ENCODE peak calls at places on chromosome 14, in five cellular contexts. F, D, O, V and P are unnamed samples.
A peak's percentile ranks its signal among the peaks of the same experiment; 100 is the strongest.

GRCh38 chr14:53564870-53565269 is 391.8 kb downstream of the BMP4 start:
- DNase-seq in F (no peak), D (no peak), O (no peak), V (no peak), P (no peak)

GRCh38 chr14:101518611-101519048 is 42.7 kb upstream of the DIO3 start:
- DNase-seq in F (peak; percentile 87), D (no peak), O (no peak), V (no peak), P (no peak)

GRCh38 chr14:64760916-64761315 is 56.7 kb downstream of the PLEKHG3 start:
- DNase-seq in F (no peak), D (no peak), O (no peak), V (no peak), P (no peak)

GRCh38 chr14:96151242-96151641 is 53.4 kb upstream of the BDKRB2 start:
- DNase-seq in F (no peak), D (no peak), O (no peak), V (no peak), P (peak; percentile 30)

GRCh38 chr14:37024166-37024565 is 148.2 kb downstream of the SLC25A21 start:
- DNase-seq in F (no peak), D (no peak), O (no peak), V (no peak), P (no peak)

GRCh38 chr14:83425138-83425537 is 1891.5 kb upstream of the SEL1L start:
- DNase-seq in F (no peak), D (no peak), O (no peak), V (no peak), P (no peak)

GRCh38 chr14:95739356-95739755 is 25.4 kb upstream of the TCL1A start:
- DNase-seq in F (no peak), D (no peak), O (no peak), V (no peak), P (no peak)

GRCh38 chr14:29580763-29581162 is 346.9 kb downstream of the PRKD1 start:
- DNase-seq in F (no peak), D (no peak), O (no peak), V (no peak), P (no peak)

GRCh38 chr14:20873370-20874177 is 17.6 kb upstream of the RNASE3 start:
- DNase-seq in F (peak; percentile 87), D (peak; percentile 85), O (peak; percentile 78), V (peak; percentile 23), P (peak; percentile 97)

DNA sequence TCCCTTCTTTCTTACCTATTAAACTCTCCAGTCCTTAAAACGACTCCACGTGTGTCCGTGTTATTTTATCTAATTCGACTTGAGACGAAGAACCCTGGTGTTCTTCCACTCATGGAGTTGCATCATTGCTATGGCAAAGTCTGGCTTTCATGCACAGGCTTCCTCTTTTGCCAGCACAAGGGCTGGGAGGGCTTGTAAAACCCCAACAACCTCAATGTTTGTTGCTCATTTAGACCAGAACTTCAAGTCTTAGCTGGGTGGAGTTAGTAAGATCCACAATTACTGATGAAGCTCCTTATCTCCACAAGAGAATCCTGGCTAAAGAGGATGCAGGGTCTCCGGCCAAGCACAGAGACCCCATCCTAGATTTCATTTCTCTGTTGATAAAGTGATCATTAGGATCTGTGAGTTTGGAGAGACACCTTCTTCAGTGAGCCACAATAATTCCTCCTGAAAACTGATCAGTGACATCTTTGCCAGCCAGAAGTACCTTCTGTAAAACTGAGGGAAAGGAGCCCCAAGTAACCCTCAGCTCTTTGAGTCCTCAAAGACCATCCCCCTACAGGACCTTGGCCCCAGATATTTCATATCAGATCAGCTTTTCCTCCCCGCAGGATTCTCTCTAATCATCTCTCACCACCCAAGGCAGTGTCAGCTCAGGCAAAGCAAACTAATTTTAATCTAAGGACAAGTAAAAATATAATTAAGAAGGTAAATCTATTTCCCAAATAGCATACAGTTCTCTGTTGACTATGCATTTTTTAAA is 514.6 kb downstream of the FUT8 start:
- DNase-seq in F (no peak), D (no peak), O (no peak), V (no peak), P (no peak)
- H3K27ac ChIP-seq in F (no peak overlapping the region), D (no peak overlapping the region), O (no peak overlapping the region), V (no peak overlapping the region), P (no peak overlapping the region)

GRCh38 chr14:103526247-103526913 is 2.6 kb upstream of the TRMT61A start:
- DNase-seq in F (no peak), D (no peak), O (no peak), V (no peak), P (no peak)

GRCh38 chr14:103522649-103523582 is at the start of gene CKB:
- DNase-seq in F (peak; percentile 72), D (peak; percentile 79), O (peak; percentile 88), V (peak; percentile 95), P (peak; percentile 88)

GRCh38 chr14:103523583-103523969 is 946 bp upstream of the CKB start:
- DNase-seq in F (no peak), D (no peak), O (no peak), V (no peak), P (no peak)

GRCh38 chr14:103522028-103522581 is 525 bp downstream of the CKB start:
- DNase-seq in F (peak; percentile 49), D (no peak), O (peak; percentile 61), V (peak; percentile 91), P (peak; percentile 75)

DNA sequence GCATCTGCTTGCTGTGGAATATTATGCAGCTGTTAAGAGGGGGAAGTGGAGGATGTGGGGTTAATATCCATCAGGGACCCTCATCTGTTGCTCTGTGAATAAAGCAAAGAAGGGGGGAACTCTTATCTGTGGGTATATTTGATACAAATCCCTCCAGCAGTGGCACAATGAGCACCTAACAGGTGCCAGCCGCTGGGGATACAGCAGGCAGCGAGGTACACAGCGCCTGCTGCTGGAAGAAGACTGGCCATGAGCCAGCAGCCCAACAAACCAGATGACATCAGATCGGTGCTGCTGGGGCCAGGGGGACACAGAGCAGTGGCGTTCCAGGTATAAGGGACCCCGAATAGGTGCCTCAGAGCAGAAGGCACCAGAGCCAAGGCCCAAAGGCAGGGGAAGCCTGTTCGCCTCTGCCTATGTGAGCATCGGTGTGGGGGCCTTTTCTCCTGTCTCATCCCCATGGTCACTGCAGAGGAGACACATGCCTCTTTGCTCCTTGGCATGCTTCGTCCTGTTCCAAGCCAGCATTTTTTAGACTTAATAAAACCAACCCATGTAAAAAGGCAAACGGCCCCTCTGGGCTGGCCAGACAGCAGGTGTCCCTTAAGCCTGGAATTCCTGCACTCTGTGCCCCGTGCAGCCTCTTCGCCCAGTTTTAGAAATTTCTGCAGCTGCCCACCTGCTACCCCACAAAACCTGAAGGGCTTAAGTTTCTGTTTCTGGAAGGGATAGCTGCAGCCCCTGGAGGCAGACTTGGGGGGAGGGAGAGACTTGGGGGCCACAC is 1.6 kb upstream of the CKB start:
- DNase-seq in F (peak; percentile 44), D (no peak), O (no peak), V (no peak), P (no peak)
- H3K4me1 ChIP-seq in F (peaks cover 88% of the 10 kb centered on the region), D (peaks cover 87% of the 10 kb centered on the region), O (peaks cover 14% of the 10 kb centered on the region), V (peaks cover 9% of the 10 kb centered on the region), P (peaks cover 33% of the 10 kb centered on the region)

DNA sequence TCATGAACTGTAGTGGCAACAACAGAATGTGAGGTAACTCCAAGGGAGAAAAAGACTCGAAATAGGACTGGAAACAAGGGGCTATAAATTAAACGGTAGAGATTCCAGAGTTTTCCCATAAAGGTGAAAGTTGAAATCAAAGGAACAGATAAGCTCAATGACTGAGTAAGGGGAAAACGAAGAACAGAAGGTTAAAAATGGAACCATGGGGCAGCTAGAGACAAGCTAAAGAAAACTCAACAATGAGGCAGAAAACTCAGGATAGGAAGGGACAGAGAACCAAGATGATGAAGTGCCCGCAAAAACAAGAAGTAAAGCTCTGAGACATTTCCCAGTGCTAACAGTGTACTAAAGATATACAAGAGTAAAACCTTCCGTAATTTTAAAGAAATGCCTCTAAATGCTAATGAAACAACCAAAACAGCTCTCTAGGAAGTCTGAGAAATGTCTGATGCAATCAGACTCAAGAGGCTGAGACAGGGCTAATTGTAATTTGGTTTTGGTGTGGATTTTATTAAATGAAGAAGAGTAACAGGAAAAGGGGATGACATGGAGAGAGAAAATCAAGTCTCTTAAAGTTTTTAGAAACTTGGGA is 69.9 kb downstream of the PPP2R5E start:
- DNase-seq in F (no peak), D (no peak), O (no peak), V (no peak), P (no peak)
- H3K27ac ChIP-seq in F (no peak overlapping the region), D (no peak overlapping the region), O (peak overlapping the region; percentile 38), V (no peak overlapping the region), P (no peak overlapping the region)

DNA sequence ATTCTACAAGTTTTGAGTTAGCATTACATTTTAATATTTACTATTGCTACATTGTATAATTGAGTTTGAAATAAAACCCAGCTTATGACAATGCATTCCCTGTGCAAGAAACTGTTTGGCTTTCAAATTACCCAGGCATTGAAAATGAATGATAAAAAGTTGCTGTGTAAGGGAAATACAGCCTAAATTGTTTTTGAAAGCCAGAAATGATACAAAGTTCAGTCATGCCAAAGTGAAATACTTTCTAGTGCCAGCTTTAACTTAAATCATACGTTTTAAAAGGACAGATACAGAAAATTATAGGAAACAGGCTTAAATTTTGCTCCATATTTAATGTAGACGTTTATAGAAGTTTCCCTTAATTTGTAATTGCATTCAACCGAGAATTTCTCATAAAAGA is 2.8 kb downstream of the MGAT2 start:
- DNase-seq in F (no peak), D (no peak), O (no peak), V (no peak), P (no peak)
- H3K4me1 ChIP-seq in F (peaks cover 34% of the 10 kb centered on the region), D (peaks cover 37% of the 10 kb centered on the region), O (peaks cover 19% of the 10 kb centered on the region), V (peaks cover 19% of the 10 kb centered on the region), P (no peaks in the 10 kb centered on the region)

GRCh38 chr14:91501951-91502930 is 7.9 kb downstream of the PPP4R3A start:
- DNase-seq in F (no peak), D (no peak), O (no peak), V (no peak), P (no peak)
- H3K27ac ChIP-seq in F (no peak overlapping the region), D (no peak overlapping the region), O (no peak overlapping the region), V (no peak overlapping the region), P (no peak overlapping the region)

GRCh38 chr14:73780896-73781295 is 66.7 kb upstream of the PNMA1 start:
- DNase-seq in F (no peak), D (no peak), O (no peak), V (no peak), P (no peak)
- H3K4me1 ChIP-seq in F (peaks cover 44% of the 10 kb centered on the region), D (peaks cover 57% of the 10 kb centered on the region), O (peaks cover 28% of the 10 kb centered on the region), V (peaks cover 20% of the 10 kb centered on the region), P (peaks cover 18% of the 10 kb centered on the region)

GRCh38 chr14:100028990-100029677 is 36.1 kb upstream of the EVL start:
- DNase-seq in F (no peak), D (no peak), O (no peak), V (no peak), P (no peak)
- H3K27ac ChIP-seq in F (peak overlapping the region; percentile 7), D (peak overlapping the region; percentile 46), O (no peak overlapping the region), V (peak overlapping the region; percentile 96), P (no peak overlapping the region)

DNA sequence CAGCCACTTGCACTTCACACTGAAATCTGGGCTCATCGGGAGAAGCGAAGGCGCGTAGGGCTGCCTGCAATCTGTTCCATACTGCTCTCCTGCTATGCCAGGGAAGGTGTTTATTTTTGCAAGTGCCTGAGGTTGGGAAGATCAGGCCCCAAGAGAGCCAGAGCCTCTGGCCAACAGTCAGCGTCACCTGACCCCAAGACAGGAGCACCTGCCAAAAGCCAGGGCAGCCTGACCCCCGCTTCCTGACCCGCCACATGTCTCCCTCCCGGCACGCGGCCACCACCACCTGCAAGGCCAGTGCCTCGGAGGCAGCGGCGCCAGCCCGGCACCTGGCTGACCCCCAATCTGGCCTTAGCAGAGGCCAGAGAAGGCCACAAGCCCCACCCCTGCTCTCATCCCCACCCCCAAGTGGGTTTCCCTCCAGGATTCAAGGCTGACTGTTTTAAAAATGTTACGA is 94.4 kb downstream of the CHGA start:
- DNase-seq in F (peak; percentile 72), D (peak; percentile 80), O (no peak), V (no peak), P (no peak)
- H3K4me1 ChIP-seq in F (peaks cover 48% of the 10 kb centered on the region), D (peaks cover 41% of the 10 kb centered on the region), O (peaks cover 26% of the 10 kb centered on the region), V (no peaks in the 10 kb centered on the region), P (no peaks in the 10 kb centered on the region)